ENCODE peak calls at places on chromosomes 1 and 21, in eight cellular contexts. One of them, this sample, is unnamed.

GRCh38 chr1:31241321-31241720 is 1.6 kb upstream of the NKAIN1 start:
- DNase-seq in GM12878: no peak
- DNase-seq in Ammon's horn: no peak
- DNase-seq in stimulated activated CD8-positive, alpha-beta memory T cell treated with anti-CD3 and anti-CD28 coated beads, Interleukin-2, amount 100 ng/mL, for 48 hours: no peak
- DNase-seq in fibroblast of the conjunctiva: no peak
- DNase-seq in caudate nucleus: no peak
- DNase-seq in left colon: no peak
- DNase-seq in stimulated activated CD4-positive, alpha-beta T cell treated with anti-CD3 and anti-CD28 coated beads, Interleukin-15, amount 100 ng/mL, for 1 hour: no peak
- DNase-seq in this sample: no peak

GRCh38 chr1:42834803-42835202 is 11.6 kb upstream of the ZNF691 start:
- DNase-seq in GM12878: no peak
- DNase-seq in Ammon's horn: no peak
- DNase-seq in fibroblast of the conjunctiva: no peak
- DNase-seq in stimulated activated CD4-positive, alpha-beta T cell treated with anti-CD3 and anti-CD28 coated beads, Interleukin-15, amount 100 ng/mL, for 1 hour: no peak
- DNase-seq in caudate nucleus: no peak
- DNase-seq in stimulated activated CD8-positive, alpha-beta memory T cell treated with anti-CD3 and anti-CD28 coated beads, Interleukin-2, amount 100 ng/mL, for 48 hours: no peak
- DNase-seq in left colon: no peak
- DNase-seq in this sample: no peak

GRCh38 chr1:2347409-2347785 is 44.0 kb downstream of the MORN1 start:
- DNase-seq in stimulated activated CD4-positive, alpha-beta T cell treated with anti-CD3 and anti-CD28 coated beads, Interleukin-15, amount 100 ng/mL, for 1 hour: no peak
- DNase-seq in fibroblast of the conjunctiva: no peak
- DNase-seq in left colon: peak; percentile 14
- DNase-seq in stimulated activated CD8-positive, alpha-beta memory T cell treated with anti-CD3 and anti-CD28 coated beads, Interleukin-2, amount 100 ng/mL, for 48 hours: no peak
- DNase-seq in Ammon's horn: no peak
- DNase-seq in caudate nucleus: no peak
- DNase-seq in GM12878: no peak
- DNase-seq in this sample: no peak

GRCh38 chr1:12169442-12170135 is 2.8 kb downstream of the TNFRSF1B start:
- DNase-seq in stimulated activated CD8-positive, alpha-beta memory T cell treated with anti-CD3 and anti-CD28 coated beads, Interleukin-2, amount 100 ng/mL, for 48 hours: no peak
- DNase-seq in caudate nucleus: no peak
- DNase-seq in left colon: no peak
- DNase-seq in stimulated activated CD4-positive, alpha-beta T cell treated with anti-CD3 and anti-CD28 coated beads, Interleukin-15, amount 100 ng/mL, for 1 hour: no peak
- DNase-seq in Ammon's horn: no peak
- DNase-seq in GM12878: no peak
- DNase-seq in fibroblast of the conjunctiva: no peak
- DNase-seq in this sample: no peak

GRCh38 chr1:161038523-161039153 is at the start of gene TSTD1:
- DNase-seq in caudate nucleus: peak; percentile 32
- DNase-seq in GM12878: no peak
- DNase-seq in fibroblast of the conjunctiva: no peak
- DNase-seq in stimulated activated CD8-positive, alpha-beta memory T cell treated with anti-CD3 and anti-CD28 coated beads, Interleukin-2, amount 100 ng/mL, for 48 hours: peak; percentile 81
- DNase-seq in left colon: peak; percentile 93
- DNase-seq in stimulated activated CD4-positive, alpha-beta T cell treated with anti-CD3 and anti-CD28 coated beads, Interleukin-15, amount 100 ng/mL, for 1 hour: peak; percentile 79
- DNase-seq in Ammon's horn: peak; percentile 61
- DNase-seq in this sample: peak; percentile 93

GRCh38 chr1:4020411-4020810 is 120.3 kb upstream of the C1orf174 start:
- DNase-seq in stimulated activated CD8-positive, alpha-beta memory T cell treated with anti-CD3 and anti-CD28 coated beads, Interleukin-2, amount 100 ng/mL, for 48 hours: no peak
- DNase-seq in Ammon's horn: no peak
- DNase-seq in stimulated activated CD4-positive, alpha-beta T cell treated with anti-CD3 and anti-CD28 coated beads, Interleukin-15, amount 100 ng/mL, for 1 hour: no peak
- DNase-seq in left colon: no peak
- DNase-seq in GM12878: no peak
- DNase-seq in fibroblast of the conjunctiva: no peak
- DNase-seq in caudate nucleus: no peak
- DNase-seq in this sample: no peak

GRCh38 chr1:169309178-169310166 is 58.1 kb downstream of the NME7 start:
- DNase-seq in Ammon's horn: peak; percentile 6
- DNase-seq in caudate nucleus: no peak
- DNase-seq in left colon: no peak
- DNase-seq in GM12878: peak; percentile 11
- DNase-seq in stimulated activated CD8-positive, alpha-beta memory T cell treated with anti-CD3 and anti-CD28 coated beads, Interleukin-2, amount 100 ng/mL, for 48 hours: no peak
- DNase-seq in fibroblast of the conjunctiva: no peak
- DNase-seq in stimulated activated CD4-positive, alpha-beta T cell treated with anti-CD3 and anti-CD28 coated beads, Interleukin-15, amount 100 ng/mL, for 1 hour: no peak
- DNase-seq in this sample: no peak

GRCh38 chr1:165831146-165831545 is 3.7 kb downstream of the UCK2 start:
- DNase-seq in fibroblast of the conjunctiva: no peak
- DNase-seq in GM12878: no peak
- DNase-seq in caudate nucleus: no peak
- DNase-seq in left colon: no peak
- DNase-seq in Ammon's horn: no peak
- DNase-seq in stimulated activated CD4-positive, alpha-beta T cell treated with anti-CD3 and anti-CD28 coated beads, Interleukin-15, amount 100 ng/mL, for 1 hour: no peak
- DNase-seq in stimulated activated CD8-positive, alpha-beta memory T cell treated with anti-CD3 and anti-CD28 coated beads, Interleukin-2, amount 100 ng/mL, for 48 hours: no peak
- DNase-seq in this sample: no peak

GRCh38 chr1:183075861-183076260 is 52.6 kb downstream of the LAMC1 start:
- DNase-seq in GM12878: no peak
- DNase-seq in stimulated activated CD4-positive, alpha-beta T cell treated with anti-CD3 and anti-CD28 coated beads, Interleukin-15, amount 100 ng/mL, for 1 hour: no peak
- DNase-seq in stimulated activated CD8-positive, alpha-beta memory T cell treated with anti-CD3 and anti-CD28 coated beads, Interleukin-2, amount 100 ng/mL, for 48 hours: no peak
- DNase-seq in caudate nucleus: no peak
- DNase-seq in Ammon's horn: no peak
- DNase-seq in left colon: no peak
- DNase-seq in fibroblast of the conjunctiva: no peak
- DNase-seq in this sample: no peak

GRCh38 chr1:236530959-236531358 is 7.2 kb downstream of the LGALS8 start:
- DNase-seq in fibroblast of the conjunctiva: no peak
- DNase-seq in stimulated activated CD8-positive, alpha-beta memory T cell treated with anti-CD3 and anti-CD28 coated beads, Interleukin-2, amount 100 ng/mL, for 48 hours: no peak
- DNase-seq in GM12878: no peak
- DNase-seq in stimulated activated CD4-positive, alpha-beta T cell treated with anti-CD3 and anti-CD28 coated beads, Interleukin-15, amount 100 ng/mL, for 1 hour: no peak
- DNase-seq in Ammon's horn: no peak
- DNase-seq in left colon: no peak
- DNase-seq in caudate nucleus: no peak
- DNase-seq in this sample: no peak

GRCh38 chr1:212549503-212550017 is 59.0 kb upstream of the ATF3 start:
- DNase-seq in GM12878: no peak
- DNase-seq in fibroblast of the conjunctiva: no peak
- DNase-seq in left colon: no peak
- DNase-seq in caudate nucleus: no peak
- DNase-seq in Ammon's horn: no peak
- DNase-seq in stimulated activated CD8-positive, alpha-beta memory T cell treated with anti-CD3 and anti-CD28 coated beads, Interleukin-2, amount 100 ng/mL, for 48 hours: no peak
- DNase-seq in stimulated activated CD4-positive, alpha-beta T cell treated with anti-CD3 and anti-CD28 coated beads, Interleukin-15, amount 100 ng/mL, for 1 hour: no peak
- DNase-seq in this sample: no peak

GRCh38 chr1:241156231-241156965 is 200.6 kb downstream of the RGS7 start:
- DNase-seq in stimulated activated CD4-positive, alpha-beta T cell treated with anti-CD3 and anti-CD28 coated beads, Interleukin-15, amount 100 ng/mL, for 1 hour: no peak
- DNase-seq in Ammon's horn: no peak
- DNase-seq in caudate nucleus: no peak
- DNase-seq in stimulated activated CD8-positive, alpha-beta memory T cell treated with anti-CD3 and anti-CD28 coated beads, Interleukin-2, amount 100 ng/mL, for 48 hours: no peak
- DNase-seq in fibroblast of the conjunctiva: peak; percentile 12
- DNase-seq in GM12878: no peak
- DNase-seq in left colon: peak; percentile 82
- DNase-seq in this sample: peak; percentile 54

GRCh38 chr1:54716299-54717047 is 812 bp downstream of the TTC4 start:
- DNase-seq in Ammon's horn: no peak
- DNase-seq in GM12878: peak; percentile 5
- DNase-seq in stimulated activated CD4-positive, alpha-beta T cell treated with anti-CD3 and anti-CD28 coated beads, Interleukin-15, amount 100 ng/mL, for 1 hour: no peak
- DNase-seq in left colon: no peak
- DNase-seq in stimulated activated CD8-positive, alpha-beta memory T cell treated with anti-CD3 and anti-CD28 coated beads, Interleukin-2, amount 100 ng/mL, for 48 hours: no peak
- DNase-seq in fibroblast of the conjunctiva: peak; percentile 18
- DNase-seq in caudate nucleus: no peak
- DNase-seq in this sample: no peak

GRCh38 chr1:119784127-119784781 is 15.5 kb upstream of the HMGCS2 start:
- DNase-seq in fibroblast of the conjunctiva: peak; percentile 24
- DNase-seq in Ammon's horn: no peak
- DNase-seq in left colon: peak; percentile 69
- DNase-seq in stimulated activated CD4-positive, alpha-beta T cell treated with anti-CD3 and anti-CD28 coated beads, Interleukin-15, amount 100 ng/mL, for 1 hour: no peak
- DNase-seq in GM12878: no peak
- DNase-seq in stimulated activated CD8-positive, alpha-beta memory T cell treated with anti-CD3 and anti-CD28 coated beads, Interleukin-2, amount 100 ng/mL, for 48 hours: no peak
- DNase-seq in caudate nucleus: no peak
- DNase-seq in this sample: peak; percentile 80

GRCh38 chr1:81312272-81312754 is 488.4 kb upstream of the ADGRL2 start:
- DNase-seq in caudate nucleus: no peak
- DNase-seq in stimulated activated CD4-positive, alpha-beta T cell treated with anti-CD3 and anti-CD28 coated beads, Interleukin-15, amount 100 ng/mL, for 1 hour: no peak
- DNase-seq in left colon: no peak
- DNase-seq in fibroblast of the conjunctiva: no peak
- DNase-seq in Ammon's horn: no peak
- DNase-seq in stimulated activated CD8-positive, alpha-beta memory T cell treated with anti-CD3 and anti-CD28 coated beads, Interleukin-2, amount 100 ng/mL, for 48 hours: no peak
- DNase-seq in GM12878: no peak
- DNase-seq in this sample: no peak

GRCh38 chr1:231106347-231106746 is 55.5 kb upstream of the TRIM67 start:
- DNase-seq in fibroblast of the conjunctiva: peak; percentile 59
- DNase-seq in Ammon's horn: no peak
- DNase-seq in left colon: no peak
- DNase-seq in stimulated activated CD8-positive, alpha-beta memory T cell treated with anti-CD3 and anti-CD28 coated beads, Interleukin-2, amount 100 ng/mL, for 48 hours: no peak
- DNase-seq in GM12878: no peak
- DNase-seq in stimulated activated CD4-positive, alpha-beta T cell treated with anti-CD3 and anti-CD28 coated beads, Interleukin-15, amount 100 ng/mL, for 1 hour: no peak
- DNase-seq in caudate nucleus: no peak
- DNase-seq in this sample: no peak

GRCh38 chr1:19385236-19385635 is 73.1 kb downstream of the SLC66A1 start:
- DNase-seq in caudate nucleus: no peak
- DNase-seq in GM12878: no peak
- DNase-seq in stimulated activated CD4-positive, alpha-beta T cell treated with anti-CD3 and anti-CD28 coated beads, Interleukin-15, amount 100 ng/mL, for 1 hour: no peak
- DNase-seq in fibroblast of the conjunctiva: no peak
- DNase-seq in left colon: no peak
- DNase-seq in Ammon's horn: no peak
- DNase-seq in stimulated activated CD8-positive, alpha-beta memory T cell treated with anti-CD3 and anti-CD28 coated beads, Interleukin-2, amount 100 ng/mL, for 48 hours: no peak
- DNase-seq in this sample: peak; percentile 80

GRCh38 chr1:59502009-59502691 is 205.3 kb downstream of the FGGY start:
- DNase-seq in stimulated activated CD8-positive, alpha-beta memory T cell treated with anti-CD3 and anti-CD28 coated beads, Interleukin-2, amount 100 ng/mL, for 48 hours: no peak
- DNase-seq in Ammon's horn: no peak
- DNase-seq in GM12878: no peak
- DNase-seq in stimulated activated CD4-positive, alpha-beta T cell treated with anti-CD3 and anti-CD28 coated beads, Interleukin-15, amount 100 ng/mL, for 1 hour: no peak
- DNase-seq in fibroblast of the conjunctiva: no peak
- DNase-seq in left colon: no peak
- DNase-seq in caudate nucleus: peak; percentile 46
- DNase-seq in this sample: no peak

GRCh38 chr21:41965045-41965444 is 11.2 kb upstream of the C2CD2 start:
- DNase-seq in stimulated activated CD8-positive, alpha-beta memory T cell treated with anti-CD3 and anti-CD28 coated beads, Interleukin-2, amount 100 ng/mL, for 48 hours: no peak
- DNase-seq in GM12878: no peak
- DNase-seq in stimulated activated CD4-positive, alpha-beta T cell treated with anti-CD3 and anti-CD28 coated beads, Interleukin-15, amount 100 ng/mL, for 1 hour: no peak
- DNase-seq in fibroblast of the conjunctiva: no peak
- DNase-seq in left colon: no peak
- DNase-seq in Ammon's horn: no peak
- DNase-seq in caudate nucleus: no peak
- DNase-seq in this sample: peak; percentile 23

This sample was measured in Peyer's patch.